ENCODE peak calls at places on chromosomes 12 and 14, in eight cellular contexts. Z is substantia nigra; B is cardiac muscle cell; H is PC-3; F is HL-60; T is caudate nucleus; C is uterus; Q is CD8-positive, alpha-beta memory T cell. O is an unnamed sample.

GRCh38 chr14:96567289-96567899 is 65.2 kb downstream of the PAPOLA start:
- DNase-seq in C (no peak), T (no peak), Q (no peak), Z (no peak), F (no peak), H (peak; percentile 43), B (peak; percentile 41), O (no peak)

GRCh38 chr12:2294651-2295475 is 242.1 kb downstream of the CACNA1C start:
- DNase-seq in H (no peak), Z (no peak), B (no peak), T (no peak), C (peak; percentile 62), F (peak; percentile 99), Q (no peak), O (no peak)

GRCh38 chr14:67357583-67358354 is 1.8 kb downstream of the ATP6V1D start:
- DNase-seq in H (peak; percentile 36), T (no peak), C (no peak), B (no peak), Z (no peak), F (no peak), Q (no peak), O (no peak)

GRCh38 chr12:119176267-119177055 is 2.3 kb upstream of the HSPB8 start:
- DNase-seq in F (no peak), H (peak; percentile 69), Q (no peak), C (peak; percentile 97), T (no peak), B (peak; percentile 27), Z (peak; percentile 55), O (peak; percentile 87)

GRCh38 chr14:53912121-53912520 is 44.5 kb downstream of the BMP4 start:
- DNase-seq in T (no peak), C (no peak), Q (no peak), Z (no peak), B (no peak), H (no peak), F (no peak), O (no peak)

GRCh38 chr12:101581190-101581589 is 13.6 kb upstream of the MYBPC1 start:
- DNase-seq in H (no peak), C (no peak), Z (no peak), B (no peak), T (no peak), Q (no peak), F (no peak), O (no peak)

GRCh38 chr12:32533971-32534590 is 134.7 kb downstream of the FGD4 start:
- DNase-seq in F (no peak), Z (no peak), C (peak; percentile 34), T (no peak), B (peak; percentile 67), H (peak; percentile 43), Q (no peak), O (peak; percentile 46)

GRCh38 chr14:99520571-99521081 is 39.4 kb downstream of the CCNK start:
- DNase-seq in T (no peak), H (no peak), Q (no peak), B (no peak), Z (no peak), F (no peak), C (no peak), O (no peak)

GRCh38 chr12:98883231-98883630 is 238.1 kb downstream of the APAF1 start:
- DNase-seq in T (peak; percentile 65), Z (peak; percentile 29), C (no peak), B (no peak), Q (no peak), H (no peak), F (no peak), O (no peak)

GRCh38 chr14:103688906-103689902 is 26.0 kb downstream of the XRCC3 start:
- DNase-seq in C (no peak), Q (no peak), F (no peak), H (no peak), Z (no peak), T (peak; percentile 41), B (no peak), O (no peak)

GRCh38 chr12:19792028-19792427 is 352.7 kb downstream of the AEBP2 start:
- DNase-seq in B (no peak), C (no peak), Z (no peak), H (no peak), T (no peak), F (no peak), Q (no peak), O (no peak)

DNA sequence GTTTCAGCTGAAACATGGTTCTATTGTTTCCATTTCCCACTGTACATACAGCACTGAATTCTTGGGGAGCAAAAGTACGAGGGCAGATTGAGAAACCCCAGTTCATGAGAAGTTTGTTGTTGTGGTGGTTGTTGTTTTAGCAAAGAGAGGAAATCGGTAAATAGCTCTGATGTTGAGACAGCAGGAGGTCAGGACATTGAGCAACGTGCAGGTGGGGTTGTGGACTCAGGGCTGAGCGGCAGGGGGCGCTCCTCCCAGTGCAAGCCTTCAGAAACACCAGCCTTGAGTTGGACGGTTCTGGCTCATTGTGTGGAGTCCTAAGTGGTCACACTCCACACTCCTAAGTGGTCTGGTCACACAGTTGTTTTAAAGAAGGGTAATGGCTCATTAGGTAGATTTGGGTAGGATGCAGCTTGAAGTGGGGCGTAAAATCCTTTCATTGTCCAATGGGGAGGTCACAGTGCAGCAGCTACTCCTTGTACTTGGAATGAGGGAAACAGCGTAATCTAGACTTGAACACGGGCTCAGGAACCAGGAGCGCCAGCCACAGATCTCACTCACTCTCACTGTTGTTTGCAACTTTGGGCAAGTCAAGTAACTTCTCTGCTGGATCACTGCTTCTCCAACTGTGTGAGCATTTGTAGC is 14.5 kb upstream of the PWP1 start:
- DNase-seq in C (no peak), H (peak; percentile 20), B (peak; percentile 36), Z (no peak), Q (peak; percentile 7), T (no peak), F (peak; percentile 43), O (no peak)
- H3K27ac ChIP-seq in C (no peak overlapping the region), H (no peak overlapping the region), B (no peak overlapping the region), Z (no peak overlapping the region), Q (no peak overlapping the region), T (no peak overlapping the region), F (no peak overlapping the region), O (no peak overlapping the region)

DNA sequence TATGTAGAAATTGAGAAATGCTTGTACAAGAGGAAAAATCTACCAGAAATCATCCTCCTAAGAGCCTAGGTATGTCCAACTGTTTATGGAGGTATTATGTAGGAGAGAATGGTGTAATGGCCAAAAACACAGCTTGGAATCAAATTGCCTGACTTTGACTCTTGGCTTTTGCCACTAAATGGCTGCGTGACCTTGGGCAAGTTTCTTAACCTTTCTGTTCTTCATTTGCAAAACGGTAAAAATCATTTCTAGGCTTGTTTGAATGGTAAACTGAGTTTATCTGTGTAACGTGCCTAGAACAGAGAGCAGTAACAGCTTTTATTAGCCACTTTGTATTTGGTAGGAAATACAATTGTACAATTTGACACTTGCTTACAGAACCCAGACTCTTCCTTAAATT is 4.9 kb upstream of the GRIP1 start:
- DNase-seq in C (no peak), H (no peak), Z (no peak), T (no peak), B (no peak), F (no peak), Q (no peak), O (no peak)
- H3K27ac ChIP-seq in C (no peak overlapping the region), H (no peak overlapping the region), Z (no peak overlapping the region), T (no peak overlapping the region), B (no peak overlapping the region), F (no peak overlapping the region), Q (no peak overlapping the region), O (no peak overlapping the region)

DNA sequence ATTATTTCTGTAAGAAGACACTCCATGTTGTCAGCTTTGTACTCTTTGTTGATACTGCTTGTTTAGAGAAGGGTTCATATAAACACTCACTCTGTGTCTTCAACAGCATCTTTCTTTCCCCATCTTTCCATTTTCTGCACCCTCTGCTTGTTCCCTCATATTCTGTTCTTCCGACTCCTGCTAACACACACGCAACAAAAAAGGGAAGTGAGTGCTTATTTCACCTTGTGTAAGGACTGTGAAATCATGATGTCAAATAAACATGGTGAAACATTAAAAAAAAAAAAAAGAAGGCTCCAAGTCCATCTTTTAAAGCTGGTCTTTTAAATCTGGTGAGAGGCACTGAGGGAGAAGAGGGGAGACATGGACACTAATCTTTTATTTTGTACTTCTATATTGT is 145.4 kb downstream of the RPAP3 start:
- DNase-seq in F (no peak), H (no peak), Q (no peak), Z (no peak), B (no peak), T (no peak), C (no peak), O (no peak)
- H3K27ac ChIP-seq in F (peak overlapping the region; percentile 36), H (no peak overlapping the region), Q (no peak overlapping the region), Z (no peak overlapping the region), B (no peak overlapping the region), T (no peak overlapping the region), C (no peak overlapping the region), O (no peak overlapping the region)

GRCh38 chr12:69425417-69425816 is 44.8 kb upstream of the FRS2 start:
- DNase-seq in B (no peak), T (no peak), C (no peak), F (no peak), H (no peak), Z (no peak), Q (no peak), O (no peak)
- H3K27ac ChIP-seq in B (no peak overlapping the region), T (no peak overlapping the region), C (no peak overlapping the region), F (no peak overlapping the region), H (no peak overlapping the region), Z (no peak overlapping the region), Q (no peak overlapping the region), O (no peak overlapping the region)

GRCh38 chr12:53059434-53060063 is 9.7 kb downstream of the TNS2 start:
- DNase-seq in T (no peak), C (no peak), B (no peak), Z (no peak), Q (no peak), H (no peak), F (no peak), O (no peak)

GRCh38 chr12:53058674-53059433 is 9.0 kb downstream of the TNS2 start:
- DNase-seq in Z (no peak), T (no peak), C (no peak), H (no peak), Q (no peak), B (no peak), F (no peak), O (no peak)

GRCh38 chr12:53061404-53062010 is 11.6 kb downstream of the TNS2 start:
- DNase-seq in T (no peak), B (no peak), Z (no peak), H (peak; percentile 87), F (no peak), Q (no peak), C (peak; percentile 57), O (no peak)

GRCh38 chr12:53060721-53061276 is 10.9 kb downstream of the TNS2 start:
- DNase-seq in H (no peak), Q (no peak), T (no peak), B (no peak), F (no peak), Z (no peak), C (peak; percentile 63), O (no peak)

GRCh38 chr12:53060064-53060720 is 10.3 kb downstream of the TNS2 start:
- DNase-seq in C (no peak), Z (no peak), B (no peak), H (no peak), T (no peak), F (no peak), Q (no peak), O (no peak)
- H3K27ac ChIP-seq in C (peak overlapping the region; percentile 82), Z (peak overlapping the region; percentile 49), B (no peak overlapping the region), H (no peak overlapping the region), T (peak overlapping the region; percentile 30), F (no peak overlapping the region), Q (no peak overlapping the region), O (no peak overlapping the region)

GRCh38 chr12:125518074-125518473 is 452.8 kb downstream of the AACS start:
- DNase-seq in Z (no peak), T (no peak), C (no peak), Q (no peak), F (no peak), B (peak; percentile 83), H (no peak), O (no peak)

GRCh38 chr12:125515887-125516286 is 450.7 kb downstream of the AACS start:
- DNase-seq in Z (no peak), H (no peak), F (no peak), Q (no peak), C (no peak), T (no peak), B (no peak), O (no peak)

GRCh38 chr12:125519026-125519651 is 453.9 kb downstream of the AACS start:
- DNase-seq in H (no peak), B (no peak), Z (no peak), C (no peak), Q (no peak), F (no peak), T (no peak), O (no peak)
- H3K27ac ChIP-seq in H (no peak overlapping the region), B (no peak overlapping the region), Z (no peak overlapping the region), C (no peak overlapping the region), Q (no peak overlapping the region), F (no peak overlapping the region), T (no peak overlapping the region), O (no peak overlapping the region)